ENCODE peak calls at places on chromosomes 6 and 20, in five cellular contexts. V, M, S, W and K are unnamed samples.

GRCh38 chr20:46631212-46631869 is 19.9 kb downstream of the SLC13A3 start:
- DNase-seq in V (no peak), M (peak), S (no peak), W (no peak), K (no peak)

GRCh38 chr6:139145661-139146060 is 10.8 kb downstream of the HECA start:
- DNase-seq in V (no peak), M (no peak), S (no peak), W (no peak), K (no peak)

GRCh38 chr6:37507690-37508421 is 8.2 kb upstream of the CCDC167 start:
- DNase-seq in V (no peak), M (no peak), S (no peak), W (no peak), K (no peak)

GRCh38 chr6:49713346-49713745 is at the start of gene CRISP2:
- DNase-seq in V (no peak), M (no peak), S (peak), W (no peak), K (peak)

GRCh38 chr20:46786566-46786965 is 77.1 kb downstream of the SLC2A10 start:
- DNase-seq in V (no peak), M (no peak), S (no peak), W (no peak), K (no peak)

GRCh38 chr20:49768204-49769124 is 44.2 kb upstream of the SLC9A8 start:
- DNase-seq in V (no peak), M (peak), S (no peak), W (peak), K (no peak)

GRCh38 chr20:47220161-47220582 is 136.3 kb downstream of the ZMYND8 start:
- DNase-seq in V (peak), M (peak), S (no peak), W (no peak), K (peak)

GRCh38 chr6:81744136-81744535 is 8.3 kb downstream of the TENT5A start:
- DNase-seq in V (no peak), M (no peak), S (no peak), W (no peak), K (no peak)

GRCh38 chr6:57075092-57075491 is 14.9 kb upstream of the ZNF451 start:
- DNase-seq in V (no peak), M (no peak), S (no peak), W (no peak), K (no peak)

GRCh38 chr6:71965404-71965803 is 79.1 kb downstream of the RIMS1 start:
- DNase-seq in V (no peak), M (no peak), S (no peak), W (no peak), K (no peak)

GRCh38 chr6:95286874-95287273 is 290.5 kb upstream of the MANEA start:
- DNase-seq in V (no peak), M (no peak), S (no peak), W (no peak), K (no peak)

GRCh38 chr6:6883011-6883410 is 224.8 kb upstream of the RREB1 start:
- DNase-seq in V (no peak), M (no peak), S (no peak), W (no peak), K (no peak)

GRCh38 chr6:53658992-53659391 is 6.6 kb downstream of the KLHL31 start:
- DNase-seq in V (no peak), M (no peak), S (no peak), W (no peak), K (no peak)

GRCh38 chr20:17673082-17673481 is 9.0 kb downstream of the RRBP1 start:
- DNase-seq in V (no peak), M (no peak), S (no peak), W (no peak), K (no peak)

GRCh38 chr20:50467618-50468373 is 42.4 kb upstream of the PTPN1 start:
- DNase-seq in V (no peak), M (peak), S (no peak), W (no peak), K (peak)

GRCh38 chr6:2579241-2579761 is 171.4 kb downstream of the MYLK4 start:
- DNase-seq in V (no peak), M (no peak), S (no peak), W (no peak), K (peak)

GRCh38 chr6:159577564-159577963 is 115.5 kb downstream of the SOD2 start:
- DNase-seq in V (no peak), M (no peak), S (no peak), W (no peak), K (no peak)

GRCh38 chr20:46955601-46956556 is 61.2 kb downstream of the EYA2 start:
- DNase-seq in V (no peak), M (no peak), S (no peak), W (no peak), K (no peak)

GRCh38 chr6:31407699-31408098 is 4.3 kb downstream of the MICA start:
- DNase-seq in V (no peak), M (no peak), S (no peak), W (no peak), K (peak)

GRCh38 chr6:42901538-42901957 is 14.3 kb upstream of the PTCRA start:
- DNase-seq in V (peak), M (peak), S (peak), W (peak), K (peak)

GRCh38 chr20:57754190-57754589 is 44.4 kb upstream of the PMEPA1 start:
- DNase-seq in V (no peak), M (no peak), S (no peak), W (no peak), K (no peak)

GRCh38 chr20:51481311-51481997 is 61.1 kb downstream of the NFATC2 start:
- DNase-seq in V (no peak), M (no peak), S (no peak), W (no peak), K (no peak)

GRCh38 chr20:63315240-63315981 is 22.4 kb downstream of the COL20A1 start:
- DNase-seq in V (peak), M (no peak), S (peak), W (no peak), K (no peak)

GRCh38 chr20:48730977-48731376 is 96.8 kb downstream of the PREX1 start:
- DNase-seq in V (no peak), M (no peak), S (no peak), W (no peak), K (no peak)

GRCh38 chr20:48725589-48725991 is 102.2 kb downstream of the PREX1 start:
- DNase-seq in V (no peak), M (peak), S (no peak), W (no peak), K (peak)

GRCh38 chr20:48727226-48727625 is 100.6 kb downstream of the PREX1 start:
- DNase-seq in V (no peak), M (no peak), S (no peak), W (no peak), K (no peak)

GRCh38 chr20:48729538-48729937 is 98.3 kb downstream of the PREX1 start:
- DNase-seq in V (no peak), M (no peak), S (no peak), W (no peak), K (no peak)

GRCh38 chr20:48728042-48728837 is 99.6 kb downstream of the PREX1 start:
- DNase-seq in V (no peak), M (no peak), S (no peak), W (no peak), K (no peak)
- TF ChIP-seq CTCF in V (no peak), M (no peak), S (no peak), W (no peak), K (no peak)

GRCh38 chr6:29651413-29652197 is 5.3 kb upstream of the MOG start:
- DNase-seq in V (no peak), M (peak), S (no peak), W (no peak), K (peak)
- H3K4me3 ChIP-seq in V (no peak), M (no peak), S (no peak), W (no peak), K (no peak)

GRCh38 chr20:54713727-54714126 is 238.3 kb downstream of the DOK5 start:
- DNase-seq in V (no peak), M (no peak), S (no peak), W (peak), K (no peak)
- H3K27ac ChIP-seq in V (no peak), M (no peak), S (no peak), W (no peak), K (no peak)

GRCh38 chr6:158558415-158559306 is 1.2 kb upstream of the TMEM181 start:
- DNase-seq in V (no peak), M (no peak), S (no peak), W (no peak), K (no peak)

GRCh38 chr6:158560787-158561246 is 926 bp downstream of the TMEM181 start:
- DNase-seq in V (no peak), M (no peak), S (no peak), W (no peak), K (peak)

GRCh38 chr6:158561247-158561884 is 1.5 kb downstream of the TMEM181 start:
- DNase-seq in V (no peak), M (no peak), S (no peak), W (peak), K (no peak)

GRCh38 chr6:158559338-158559894 is 475 bp upstream of the TMEM181 start:
- DNase-seq in V (no peak), M (no peak), S (no peak), W (no peak), K (no peak)

DNA sequence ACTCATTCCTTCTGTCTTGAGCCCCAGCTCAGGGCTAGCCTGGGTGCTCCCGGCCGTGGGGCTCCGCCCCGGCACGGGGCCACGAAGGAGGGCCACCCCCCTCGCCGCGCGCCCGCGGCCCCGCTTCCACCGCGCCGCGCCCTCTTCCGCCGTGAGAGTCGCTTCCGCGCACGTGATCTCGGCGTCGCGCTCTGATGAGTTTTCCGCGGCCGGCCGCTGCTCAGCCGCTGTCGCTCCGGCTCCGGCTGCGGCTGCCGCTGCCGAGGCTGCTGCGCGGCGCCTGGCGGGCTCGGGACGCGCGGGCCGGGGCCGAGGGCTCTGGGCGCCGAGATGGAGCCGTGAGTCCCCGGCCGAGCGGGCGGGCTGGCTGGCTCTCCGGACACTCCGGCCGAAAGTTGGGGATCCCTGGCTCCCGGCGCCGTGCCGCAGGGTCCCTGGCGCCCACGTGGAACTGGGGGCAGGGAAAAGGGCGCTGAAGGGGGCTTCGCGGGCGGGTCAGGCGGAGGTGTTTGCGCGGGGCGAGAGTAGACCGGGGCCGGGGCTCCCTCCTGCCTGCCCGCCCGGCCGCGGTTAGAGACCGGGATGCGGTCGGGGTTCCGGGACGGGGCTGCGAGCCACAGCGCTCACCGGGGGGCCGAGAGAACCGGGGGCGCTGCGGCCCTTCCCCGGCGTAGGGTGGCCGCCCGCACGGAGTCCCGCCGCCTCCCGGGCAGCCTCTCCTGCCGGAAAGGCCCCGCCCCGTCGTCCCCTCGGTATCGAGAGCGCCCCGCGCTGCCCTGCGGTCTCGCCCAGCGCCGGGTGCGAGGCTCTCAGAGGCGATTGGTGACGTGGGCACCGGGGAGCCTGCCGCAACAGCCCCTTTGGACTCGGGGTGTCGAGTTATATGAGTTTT is at the start of gene TMEM181:
- DNase-seq in V (peak), M (peak), S (peak), W (peak), K (peak)
- TF ChIP-seq CTCF in V (no peak), M (no peak), S (no peak), W (no peak), K (no peak)

DNA sequence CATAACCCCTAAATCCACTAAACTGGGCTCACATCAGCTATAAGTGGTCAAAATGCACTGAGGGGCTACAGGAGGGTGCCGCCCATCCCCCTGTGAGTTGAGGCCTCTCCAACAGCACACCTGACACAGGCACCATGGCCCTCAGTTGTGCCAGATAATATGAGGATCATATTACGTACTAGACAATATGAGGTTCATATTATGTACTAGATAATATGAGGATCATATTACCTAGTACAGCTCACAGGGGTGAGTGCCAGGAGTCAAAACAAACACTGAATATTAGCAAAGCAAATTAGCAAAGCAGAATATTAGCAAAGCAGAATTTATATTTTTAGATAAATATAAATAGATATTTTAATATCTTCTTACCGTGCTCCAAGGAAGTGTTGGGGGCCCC is 35.3 kb downstream of the CD24 start:
- DNase-seq in V (no peak), M (no peak), S (no peak), W (peak), K (no peak)
- H3K4me3 ChIP-seq in V (no peak), M (no peak), S (no peak), W (no peak), K (no peak)

DNA sequence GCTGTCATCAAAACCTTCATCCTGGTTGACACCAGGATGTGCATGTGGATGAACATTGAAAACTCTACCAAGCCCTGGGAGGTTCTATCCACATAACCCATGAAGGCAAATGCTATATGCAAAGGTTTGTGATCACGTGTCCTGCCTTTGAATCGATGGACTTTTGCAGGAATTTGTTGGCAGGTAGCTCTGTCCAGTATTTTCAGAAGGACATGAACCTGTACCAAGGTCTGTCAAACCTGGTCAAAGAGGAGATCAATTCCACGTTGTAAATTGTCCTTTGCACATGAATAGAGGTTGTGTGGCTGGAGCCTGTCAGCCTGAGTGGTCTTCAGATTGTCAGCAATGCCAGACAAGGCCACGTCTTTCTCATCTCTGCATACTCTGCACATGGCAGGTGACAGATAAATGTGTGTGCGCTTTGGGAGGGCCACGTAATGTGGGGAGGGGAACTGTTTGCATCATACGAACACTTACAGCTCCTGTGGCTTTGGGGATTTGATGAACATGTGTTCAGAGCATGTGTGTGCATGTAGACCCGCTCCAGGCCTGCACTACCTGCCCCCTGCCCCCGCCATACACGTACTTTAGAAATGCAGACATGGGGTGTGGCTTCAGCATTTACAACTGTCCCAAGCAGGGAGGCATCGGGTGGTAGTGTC is 169.1 kb downstream of the ERMARD start:
- DNase-seq in V (no peak), M (no peak), S (no peak), W (no peak), K (no peak)
- H3K27ac ChIP-seq in V (no peak), M (no peak), S (no peak), W (no peak), K (no peak)

GRCh38 chr6:44387346-44388134 is at the start of gene CDC5L:
- DNase-seq in V (peak), M (peak), S (peak), W (peak), K (peak)
- TF ChIP-seq CTCF in V (no peak), M (no peak), S (no peak), W (no peak), K (no peak)